ENCODE peak calls at places on chromosomes 13 and 19, in four cellular contexts. D, U, T and H are unnamed samples.

GRCh38 chr13:43319617-43320444 is 296.4 kb downstream of the DNAJC15 start:
- DNase-seq in D (no peak), U (peak; percentile 57), T (no peak), H (peak; percentile 66)

GRCh38 chr19:49491804-49492572 is 4.2 kb upstream of the RPS11 start:
- DNase-seq in D (no peak), U (peak; percentile 1), T (no peak), H (peak; percentile 85)

GRCh38 chr19:30309983-30310805 is 62.0 kb upstream of the ZNF536 start:
- DNase-seq in D (no peak), U (no peak), T (no peak), H (no peak)

GRCh38 chr19:40549007-40549708 is 27.5 kb upstream of the SHKBP1 start:
- DNase-seq in D (peak; percentile 84), U (peak; percentile 96), T (peak; percentile 72), H (peak; percentile 37)

GRCh38 chr13:97058896-97059295 is 64.6 kb upstream of the OXGR1 start:
- DNase-seq in D (no peak), U (no peak), T (no peak), H (no peak)

GRCh38 chr19:3463959-3464796 is 16.1 kb downstream of the SMIM24 start:
- DNase-seq in D (no peak), U (no peak), T (no peak), H (no peak)

GRCh38 chr13:65679240-65679639 is 1550.9 kb downstream of the PCDH9 start:
- DNase-seq in D (no peak), U (no peak), T (no peak), H (no peak)

GRCh38 chr19:611506-611869 is 21.8 kb downstream of the HCN2 start:
- DNase-seq in D (no peak), U (no peak), T (no peak), H (no peak)

GRCh38 chr19:52028780-52029123 is 573 bp upstream of the ZNF614 start:
- DNase-seq in D (peak; percentile 8), U (no peak), T (no peak), H (no peak)

GRCh38 chr19:2887391-2887914 is 13.3 kb upstream of the ZNF57 start:
- DNase-seq in D (peak; percentile 95), U (peak; percentile 66), T (no peak), H (peak; percentile 73)

GRCh38 chr13:33761744-33762143 is 56.2 kb upstream of the RFC3 start:
- DNase-seq in D (peak; percentile 34), U (peak; percentile 26), T (no peak), H (no peak)

GRCh38 chr19:2051771-2052704 is 994 bp upstream of the MKNK2 start:
- DNase-seq in D (no peak), U (no peak), T (no peak), H (peak; percentile 56)

GRCh38 chr13:30692108-30692507 is 43.2 kb upstream of the ALOX5AP start:
- DNase-seq in D (no peak), U (no peak), T (no peak), H (no peak)

GRCh38 chr13:91647361-91647970 is 249.0 kb downstream of the GPC5 start:
- DNase-seq in D (no peak), U (peak; percentile 60), T (no peak), H (peak; percentile 1)

GRCh38 chr13:110746443-110746842 is 32.9 kb downstream of the ING1 start:
- DNase-seq in D (no peak), U (no peak), T (no peak), H (no peak)

GRCh38 chr13:91158015-91158390 is 189.5 kb upstream of the MIR17HG start:
- DNase-seq in D (no peak), U (no peak), T (no peak), H (no peak)

GRCh38 chr19:1122972-1123363 is 19.2 kb downstream of the GPX4 start:
- DNase-seq in D (peak; percentile 49), U (peak; percentile 87), T (peak; percentile 83), H (peak; percentile 62)

GRCh38 chr19:8302357-8302691 is 5.8 kb downstream of the CD320 start:
- DNase-seq in D (no peak), U (no peak), T (no peak), H (no peak)

GRCh38 chr19:38070573-38070972 is 153.4 kb downstream of the DPF1 start:
- DNase-seq in D (no peak), U (no peak), T (no peak), H (no peak)

GRCh38 chr19:13001502-13002388 is 6.5 kb downstream of the NFIX start:
- DNase-seq in D (no peak), U (no peak), T (no peak), H (no peak)

GRCh38 chr13:39232401-39232980 is 194.2 kb downstream of the NHLRC3 start:
- DNase-seq in D (no peak), U (no peak), T (no peak), H (no peak)

GRCh38 chr13:27006519-27007161 is 165.0 kb downstream of the USP12 start:
- DNase-seq in D (no peak), U (peak; percentile 43), T (peak; percentile 63), H (peak; percentile 60)

GRCh38 chr19:36136975-36137686 is 2.7 kb upstream of the CAPNS1 start:
- DNase-seq in D (no peak), U (no peak), T (peak; percentile 75), H (peak; percentile 94)

GRCh38 chr19:51071006-51071405 is 6.1 kb upstream of the KLK13 start:
- DNase-seq in D (no peak), U (no peak), T (no peak), H (no peak)

GRCh38 chr19:4983346-4984105 is 14.6 kb downstream of the KDM4B start:
- DNase-seq in D (no peak), U (no peak), T (no peak), H (no peak)

GRCh38 chr13:109567315-109567714 is 219.1 kb downstream of the IRS2 start:
- DNase-seq in D (no peak), U (no peak), T (no peak), H (no peak)

GRCh38 chr19:44552324-44552723 is 22.8 kb upstream of the CEACAM20 start:
- DNase-seq in D (peak; percentile 22), U (peak; percentile 70), T (peak; percentile 66), H (peak; percentile 57)

GRCh38 chr13:19601749-19602725 is 31.4 kb upstream of the MPHOSPH8 start:
- DNase-seq in D (peak; percentile 41), U (peak; percentile 77), T (peak; percentile 61), H (peak; percentile 20)

GRCh38 chr13:39941236-39941635 is 285.8 kb downstream of the COG6 start:
- DNase-seq in D (no peak), U (no peak), T (no peak), H (no peak)

GRCh38 chr13:32031815-32032345 is 306 bp downstream of the FRY start:
- DNase-seq in D (no peak), U (no peak), T (no peak), H (no peak)

GRCh38 chr13:38024431-38024830 is 154.9 kb upstream of the TRPC4 start:
- DNase-seq in D (peak; percentile 21), U (no peak), T (no peak), H (no peak)

GRCh38 chr13:30847697-30848307 is 58.3 kb upstream of the MEDAG start:
- DNase-seq in D (no peak), U (no peak), T (no peak), H (no peak)

GRCh38 chr13:33072759-33073158 is 56.5 kb downstream of the KL start:
- DNase-seq in D (no peak), U (no peak), T (no peak), H (no peak)

GRCh38 chr19:42126565-42126964 is 5.7 kb downstream of the POU2F2 start:
- DNase-seq in D (no peak), U (no peak), T (no peak), H (no peak)

DNA sequence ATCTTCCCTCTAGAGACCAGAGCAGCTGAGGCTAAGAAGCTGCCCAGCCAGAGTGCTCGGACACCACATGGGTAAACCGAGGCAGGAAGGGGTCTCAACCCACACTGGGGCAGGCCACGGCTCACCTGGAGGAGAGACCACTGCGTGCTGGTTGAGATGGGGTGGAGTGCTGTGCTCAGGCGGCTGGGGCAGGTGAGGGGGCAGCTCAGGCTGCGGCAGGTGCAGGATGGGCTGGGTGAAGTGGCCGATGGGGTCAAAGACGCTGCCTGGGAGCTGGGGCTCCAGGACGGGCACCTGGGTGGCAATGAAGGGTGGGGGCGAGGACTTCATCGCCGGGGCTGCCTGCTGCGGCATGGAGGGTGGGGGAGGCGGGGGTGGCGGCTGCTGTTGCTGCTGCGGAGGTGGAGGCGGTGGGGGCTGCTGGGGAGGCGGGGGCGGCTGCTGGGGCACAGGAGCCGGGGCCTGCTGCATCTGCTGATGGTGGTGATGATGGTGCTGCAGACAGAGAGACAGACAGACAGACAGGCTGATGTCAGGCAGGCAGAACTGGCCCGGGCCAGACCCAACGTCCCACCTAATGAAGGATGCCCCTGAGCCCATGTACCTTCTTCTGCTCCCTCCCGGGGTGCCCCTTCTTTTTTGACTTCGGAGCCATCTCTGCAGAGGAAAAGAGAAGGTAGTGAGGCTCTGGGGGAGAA is 12.0 kb upstream of the EPHX3 start:
- DNase-seq in D (no peak), U (no peak), T (no peak), H (no peak)
- H3K36me3 ChIP-seq in D (peaks cover 86% of the 10 kb centered on the region), U (no peaks in the 10 kb centered on the region), T (no peaks in the 10 kb centered on the region), H (peaks cover 17% of the 10 kb centered on the region)

GRCh38 chr13:114015111-114015551 is 41.3 kb upstream of the C13orf46 start:
- DNase-seq in D (no peak), U (no peak), T (no peak), H (no peak)
- H3K36me3 ChIP-seq in D (no peaks in the 10 kb centered on the region), U (no peaks in the 10 kb centered on the region), T (no peaks in the 10 kb centered on the region), H (no peaks in the 10 kb centered on the region)

GRCh38 chr13:24745516-24745860 is 18.5 kb upstream of the RNF17 start:
- DNase-seq in D (no peak), U (no peak), T (no peak), H (no peak)
- H3K36me3 ChIP-seq in D (no peaks in the 10 kb centered on the region), U (no peaks in the 10 kb centered on the region), T (no peaks in the 10 kb centered on the region), H (no peaks in the 10 kb centered on the region)

DNA sequence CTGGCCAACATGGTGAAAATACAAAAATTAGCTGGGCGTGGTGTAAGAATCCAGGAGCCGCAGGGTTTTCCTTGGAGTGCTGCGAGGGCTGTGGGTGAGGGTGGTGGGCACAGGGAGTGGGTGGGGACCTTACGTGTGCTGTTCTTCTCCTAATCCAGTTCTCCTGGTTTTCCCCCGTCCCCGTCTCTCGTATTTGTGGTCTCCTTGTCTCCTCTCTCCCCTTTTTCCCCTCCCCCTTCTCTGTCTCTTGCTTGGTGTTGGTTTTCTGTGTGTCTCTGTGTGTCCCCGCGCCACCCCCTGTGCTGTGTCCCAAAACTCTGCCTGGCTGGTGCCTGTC is 1.7 kb downstream of the SELENOW start:
- DNase-seq in D (no peak), U (no peak), T (no peak), H (no peak)
- H3K36me3 ChIP-seq in D (peaks cover 39% of the 10 kb centered on the region), U (no peaks in the 10 kb centered on the region), T (no peaks in the 10 kb centered on the region), H (peaks cover 7% of the 10 kb centered on the region)

GRCh38 chr19:18924684-18925213 is 5.2 kb downstream of the DDX49 start:
- DNase-seq in D (no peak), U (no peak), T (no peak), H (no peak)

GRCh38 chr19:18931316-18932162 is 9.5 kb downstream of the HOMER3 start:
- DNase-seq in D (no peak), U (no peak), T (no peak), H (no peak)

GRCh38 chr19:18929311-18929710 is 9.8 kb downstream of the DDX49 start:
- DNase-seq in D (no peak), U (no peak), T (no peak), H (no peak)

GRCh38 chr19:18932216-18932841 is 8.7 kb downstream of the HOMER3 start:
- DNase-seq in D (peak; percentile 40), U (peak; percentile 97), T (peak; percentile 87), H (peak; percentile 77)

GRCh38 chr19:18928018-18928805 is 8.7 kb downstream of the DDX49 start:
- DNase-seq in D (no peak), U (no peak), T (no peak), H (no peak)
- H3K36me3 ChIP-seq in D (peaks cover 50% of the 10 kb centered on the region), U (no peaks in the 10 kb centered on the region), T (no peaks in the 10 kb centered on the region), H (peaks cover 8% of the 10 kb centered on the region)

GRCh38 chr19:32349724-32350475 is 4.5 kb downstream of the ZNF507 start:
- DNase-seq in D (no peak), U (no peak), T (no peak), H (no peak)
- H3K36me3 ChIP-seq in D (peaks cover 67% of the 10 kb centered on the region), U (peaks cover 12% of the 10 kb centered on the region), T (no peaks in the 10 kb centered on the region), H (no peaks in the 10 kb centered on the region)

GRCh38 chr19:28846094-28846812 is 366.7 kb downstream of the UQCRFS1 start:
- DNase-seq in D (no peak), U (no peak), T (no peak), H (no peak)
- H3K36me3 ChIP-seq in D (no peaks in the 10 kb centered on the region), U (no peaks in the 10 kb centered on the region), T (no peaks in the 10 kb centered on the region), H (no peaks in the 10 kb centered on the region)